ENCODE peak calls at places on chromosomes 13 and 19, in eight cellular contexts. One of them, this sample, is unnamed. For H3K36me3, the result is how much of the 10 kb centered on the place peaks cover.

GRCh38 chr19:29337029-29337428 is 124.1 kb upstream of the UQCRFS1 start:
- DNase-seq in CD4-positive, CD25-positive, alpha-beta regulatory T cell: no peak
- DNase-seq in astrocyte: no peak
- DNase-seq in PC-3: no peak
- DNase-seq in uterus: no peak
- DNase-seq in neural progenitor cell: no peak
- DNase-seq in cardiac muscle cell: no peak
- DNase-seq in DND-41: no peak
- DNase-seq in this sample: no peak

GRCh38 chr19:17737690-17738153 is 13.6 kb upstream of the FCHO1 start:
- DNase-seq in neural progenitor cell: no peak
- DNase-seq in cardiac muscle cell: no peak
- DNase-seq in CD4-positive, CD25-positive, alpha-beta regulatory T cell: no peak
- DNase-seq in PC-3: no peak
- DNase-seq in DND-41: no peak
- DNase-seq in astrocyte: no peak
- DNase-seq in uterus: no peak
- DNase-seq in this sample: no peak

GRCh38 chr19:20072936-20073335 is 4.9 kb upstream of the ZNF90 start:
- DNase-seq in CD4-positive, CD25-positive, alpha-beta regulatory T cell: no peak
- DNase-seq in DND-41: no peak
- DNase-seq in PC-3: no peak
- DNase-seq in cardiac muscle cell: no peak
- DNase-seq in astrocyte: no peak
- DNase-seq in uterus: no peak
- DNase-seq in neural progenitor cell: no peak
- DNase-seq in this sample: no peak

GRCh38 chr13:90365130-90365529 is 982.4 kb upstream of the MIR17HG start:
- DNase-seq in CD4-positive, CD25-positive, alpha-beta regulatory T cell: no peak
- DNase-seq in PC-3: no peak
- DNase-seq in DND-41: no peak
- DNase-seq in astrocyte: peak
- DNase-seq in uterus: no peak
- DNase-seq in cardiac muscle cell: no peak
- DNase-seq in neural progenitor cell: no peak
- DNase-seq in this sample: peak

GRCh38 chr13:45490068-45490467 is 25.3 kb downstream of the COG3 start:
- DNase-seq in CD4-positive, CD25-positive, alpha-beta regulatory T cell: peak
- DNase-seq in neural progenitor cell: no peak
- DNase-seq in cardiac muscle cell: peak
- DNase-seq in PC-3: peak
- DNase-seq in astrocyte: no peak
- DNase-seq in DND-41: no peak
- DNase-seq in uterus: no peak
- DNase-seq in this sample: no peak

GRCh38 chr19:40594251-40594650 is 6.9 kb upstream of the LTBP4 start:
- DNase-seq in DND-41: peak
- DNase-seq in cardiac muscle cell: no peak
- DNase-seq in PC-3: no peak
- DNase-seq in neural progenitor cell: peak
- DNase-seq in CD4-positive, CD25-positive, alpha-beta regulatory T cell: no peak
- DNase-seq in astrocyte: no peak
- DNase-seq in uterus: no peak
- DNase-seq in this sample: no peak

GRCh38 chr13:93951153-93951552 is 528.3 kb downstream of the DCT start:
- DNase-seq in cardiac muscle cell: no peak
- DNase-seq in uterus: no peak
- DNase-seq in DND-41: no peak
- DNase-seq in astrocyte: no peak
- DNase-seq in PC-3: peak
- DNase-seq in neural progenitor cell: no peak
- DNase-seq in CD4-positive, CD25-positive, alpha-beta regulatory T cell: no peak
- DNase-seq in this sample: no peak

GRCh38 chr19:17757125-17757524 is 5.8 kb downstream of the FCHO1 start:
- DNase-seq in PC-3: peak
- DNase-seq in DND-41: no peak
- DNase-seq in uterus: peak
- DNase-seq in neural progenitor cell: no peak
- DNase-seq in cardiac muscle cell: no peak
- DNase-seq in astrocyte: peak
- DNase-seq in CD4-positive, CD25-positive, alpha-beta regulatory T cell: no peak
- DNase-seq in this sample: peak

GRCh38 chr13:113410472-113411201 is 42.7 kb downstream of the ADPRHL1 start:
- DNase-seq in DND-41: no peak
- DNase-seq in astrocyte: peak
- DNase-seq in neural progenitor cell: no peak
- DNase-seq in PC-3: peak
- DNase-seq in cardiac muscle cell: no peak
- DNase-seq in CD4-positive, CD25-positive, alpha-beta regulatory T cell: no peak
- DNase-seq in uterus: no peak
- DNase-seq in this sample: no peak

GRCh38 chr13:92535222-92536006 is 691.2 kb upstream of the GPC6 start:
- DNase-seq in cardiac muscle cell: no peak
- DNase-seq in uterus: no peak
- DNase-seq in DND-41: no peak
- DNase-seq in astrocyte: no peak
- DNase-seq in neural progenitor cell: no peak
- DNase-seq in CD4-positive, CD25-positive, alpha-beta regulatory T cell: no peak
- DNase-seq in PC-3: no peak
- DNase-seq in this sample: no peak

GRCh38 chr19:13099073-13099999 is 3.3 kb downstream of the LYL1 start:
- DNase-seq in astrocyte: no peak
- DNase-seq in cardiac muscle cell: no peak
- DNase-seq in uterus: peak
- DNase-seq in PC-3: no peak
- DNase-seq in neural progenitor cell: peak
- DNase-seq in CD4-positive, CD25-positive, alpha-beta regulatory T cell: peak
- DNase-seq in DND-41: peak
- DNase-seq in this sample: peak

GRCh38 chr19:5975388-5975728 is 2.6 kb downstream of the RANBP3 start:
- DNase-seq in DND-41: no peak
- DNase-seq in uterus: no peak
- DNase-seq in cardiac muscle cell: no peak
- DNase-seq in neural progenitor cell: no peak
- DNase-seq in PC-3: no peak
- DNase-seq in CD4-positive, CD25-positive, alpha-beta regulatory T cell: no peak
- DNase-seq in astrocyte: no peak
- DNase-seq in this sample: no peak
- H3K4me3 ChIP-seq in DND-41: no peak
- H3K4me3 ChIP-seq in uterus: no peak
- H3K4me3 ChIP-seq in cardiac muscle cell: no peak
- H3K4me3 ChIP-seq in neural progenitor cell: no peak
- H3K4me3 ChIP-seq in PC-3: peak
- H3K4me3 ChIP-seq in CD4-positive, CD25-positive, alpha-beta regulatory T cell: peak
- H3K4me3 ChIP-seq in astrocyte: no peak
- H3K4me3 ChIP-seq in this sample: no peak

DNA sequence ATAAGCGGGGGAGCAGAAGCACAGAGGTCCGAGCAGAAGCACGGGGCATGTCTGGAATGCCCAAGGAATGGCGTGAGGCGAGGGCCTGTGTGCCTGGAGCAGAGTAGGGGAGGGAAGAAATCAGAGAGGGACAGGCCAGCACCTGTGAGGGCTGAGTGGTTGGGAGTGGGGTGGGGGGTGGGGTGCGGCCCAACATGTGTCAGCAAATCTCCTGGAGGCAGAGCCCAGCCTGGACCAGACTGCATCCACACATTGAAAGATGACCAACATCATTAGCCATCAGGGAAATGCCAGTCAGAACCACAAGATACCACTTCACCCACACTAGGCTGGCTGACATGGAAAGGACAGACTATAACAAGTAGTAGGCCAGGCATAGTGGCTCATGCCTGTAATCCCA is 11.2 kb downstream of the CLASRP start:
- DNase-seq in CD4-positive, CD25-positive, alpha-beta regulatory T cell: no peak
- DNase-seq in neural progenitor cell: no peak
- DNase-seq in uterus: no peak
- DNase-seq in DND-41: no peak
- DNase-seq in cardiac muscle cell: no peak
- DNase-seq in PC-3: no peak
- DNase-seq in astrocyte: no peak
- DNase-seq in this sample: no peak
- H3K36me3 ChIP-seq in CD4-positive, CD25-positive, alpha-beta regulatory T cell: half or more
- H3K36me3 ChIP-seq in neural progenitor cell: under half
- H3K36me3 ChIP-seq in uterus: under half
- H3K36me3 ChIP-seq in DND-41: half or more
- H3K36me3 ChIP-seq in cardiac muscle cell: under half
- H3K36me3 ChIP-seq in PC-3: under half
- H3K36me3 ChIP-seq in astrocyte: under half
- H3K36me3 ChIP-seq in this sample: under half

GRCh38 chr13:25171170-25171516 is 945 bp downstream of the AMER2 start:
- DNase-seq in DND-41: no peak
- DNase-seq in cardiac muscle cell: no peak
- DNase-seq in uterus: no peak
- DNase-seq in CD4-positive, CD25-positive, alpha-beta regulatory T cell: no peak
- DNase-seq in astrocyte: no peak
- DNase-seq in PC-3: no peak
- DNase-seq in neural progenitor cell: no peak
- DNase-seq in this sample: no peak

GRCh38 chr13:25170554-25171107 is 1.5 kb downstream of the AMER2 start:
- DNase-seq in CD4-positive, CD25-positive, alpha-beta regulatory T cell: no peak
- DNase-seq in neural progenitor cell: peak
- DNase-seq in uterus: no peak
- DNase-seq in astrocyte: no peak
- DNase-seq in cardiac muscle cell: peak
- DNase-seq in DND-41: no peak
- DNase-seq in PC-3: no peak
- DNase-seq in this sample: peak

GRCh38 chr13:25168800-25169199 is 3.3 kb downstream of the AMER2 start:
- DNase-seq in neural progenitor cell: no peak
- DNase-seq in astrocyte: no peak
- DNase-seq in cardiac muscle cell: no peak
- DNase-seq in CD4-positive, CD25-positive, alpha-beta regulatory T cell: no peak
- DNase-seq in PC-3: no peak
- DNase-seq in uterus: no peak
- DNase-seq in DND-41: no peak
- DNase-seq in this sample: no peak

GRCh38 chr13:25169356-25169755 is 2.7 kb downstream of the AMER2 start:
- DNase-seq in cardiac muscle cell: no peak
- DNase-seq in neural progenitor cell: no peak
- DNase-seq in DND-41: no peak
- DNase-seq in uterus: no peak
- DNase-seq in PC-3: no peak
- DNase-seq in CD4-positive, CD25-positive, alpha-beta regulatory T cell: no peak
- DNase-seq in astrocyte: no peak
- DNase-seq in this sample: no peak

DNA sequence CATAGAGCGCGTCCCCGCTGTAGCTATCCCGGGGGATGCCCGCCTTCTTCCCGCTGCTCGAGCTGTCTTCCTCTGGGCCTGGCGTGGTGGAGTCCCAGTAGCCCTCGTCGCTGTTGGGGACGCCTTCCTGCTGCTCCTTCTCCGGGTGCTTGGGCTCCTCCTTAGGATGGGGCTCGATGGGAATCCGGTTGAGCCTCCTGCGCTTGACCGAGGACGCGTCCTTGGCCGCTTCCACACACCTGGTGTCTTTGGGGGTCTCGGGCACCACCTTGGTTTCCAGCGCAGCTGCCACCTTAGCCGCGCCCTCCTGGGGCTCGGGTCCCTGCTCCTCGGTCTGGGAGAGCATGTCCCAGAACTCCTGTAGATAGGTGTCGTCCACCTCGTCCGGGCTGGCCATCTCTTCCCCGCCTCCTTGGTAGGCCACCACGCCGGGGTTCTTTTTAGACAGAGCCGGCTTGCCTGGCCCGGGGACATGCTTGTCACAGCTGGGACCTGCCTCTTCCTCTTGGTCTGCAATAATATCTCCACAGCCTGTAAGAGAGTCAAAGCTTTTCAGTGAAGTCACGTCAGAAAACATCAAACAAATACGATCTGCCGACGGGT is 2.0 kb downstream of the AMER2 start:
- DNase-seq in DND-41: no peak
- DNase-seq in neural progenitor cell: no peak
- DNase-seq in PC-3: no peak
- DNase-seq in CD4-positive, CD25-positive, alpha-beta regulatory T cell: no peak
- DNase-seq in cardiac muscle cell: no peak
- DNase-seq in uterus: no peak
- DNase-seq in astrocyte: no peak
- DNase-seq in this sample: no peak
- H3K4me3 ChIP-seq in DND-41: no peak
- H3K4me3 ChIP-seq in neural progenitor cell: peak
- H3K4me3 ChIP-seq in PC-3: no peak
- H3K4me3 ChIP-seq in CD4-positive, CD25-positive, alpha-beta regulatory T cell: no peak
- H3K4me3 ChIP-seq in cardiac muscle cell: no peak
- H3K4me3 ChIP-seq in uterus: no peak
- H3K4me3 ChIP-seq in astrocyte: no peak
- H3K4me3 ChIP-seq in this sample: peak

GRCh38 chr19:5254944-5255343 is 85.7 kb downstream of the PTPRS start:
- DNase-seq in cardiac muscle cell: no peak
- DNase-seq in neural progenitor cell: no peak
- DNase-seq in PC-3: no peak
- DNase-seq in uterus: no peak
- DNase-seq in astrocyte: no peak
- DNase-seq in CD4-positive, CD25-positive, alpha-beta regulatory T cell: no peak
- DNase-seq in DND-41: no peak
- DNase-seq in this sample: no peak

GRCh38 chr19:5253403-5254110 is 87.1 kb downstream of the PTPRS start:
- DNase-seq in cardiac muscle cell: no peak
- DNase-seq in PC-3: no peak
- DNase-seq in astrocyte: peak
- DNase-seq in CD4-positive, CD25-positive, alpha-beta regulatory T cell: no peak
- DNase-seq in DND-41: no peak
- DNase-seq in uterus: no peak
- DNase-seq in neural progenitor cell: no peak
- DNase-seq in this sample: no peak

GRCh38 chr19:5254543-5254942 is 86.1 kb downstream of the PTPRS start:
- DNase-seq in CD4-positive, CD25-positive, alpha-beta regulatory T cell: no peak
- DNase-seq in neural progenitor cell: no peak
- DNase-seq in cardiac muscle cell: no peak
- DNase-seq in DND-41: no peak
- DNase-seq in astrocyte: no peak
- DNase-seq in uterus: no peak
- DNase-seq in PC-3: no peak
- DNase-seq in this sample: no peak

GRCh38 chr19:5257155-5258045 is 83.2 kb downstream of the PTPRS start:
- DNase-seq in PC-3: no peak
- DNase-seq in cardiac muscle cell: no peak
- DNase-seq in uterus: no peak
- DNase-seq in CD4-positive, CD25-positive, alpha-beta regulatory T cell: no peak
- DNase-seq in astrocyte: no peak
- DNase-seq in DND-41: no peak
- DNase-seq in neural progenitor cell: no peak
- DNase-seq in this sample: no peak

DNA sequence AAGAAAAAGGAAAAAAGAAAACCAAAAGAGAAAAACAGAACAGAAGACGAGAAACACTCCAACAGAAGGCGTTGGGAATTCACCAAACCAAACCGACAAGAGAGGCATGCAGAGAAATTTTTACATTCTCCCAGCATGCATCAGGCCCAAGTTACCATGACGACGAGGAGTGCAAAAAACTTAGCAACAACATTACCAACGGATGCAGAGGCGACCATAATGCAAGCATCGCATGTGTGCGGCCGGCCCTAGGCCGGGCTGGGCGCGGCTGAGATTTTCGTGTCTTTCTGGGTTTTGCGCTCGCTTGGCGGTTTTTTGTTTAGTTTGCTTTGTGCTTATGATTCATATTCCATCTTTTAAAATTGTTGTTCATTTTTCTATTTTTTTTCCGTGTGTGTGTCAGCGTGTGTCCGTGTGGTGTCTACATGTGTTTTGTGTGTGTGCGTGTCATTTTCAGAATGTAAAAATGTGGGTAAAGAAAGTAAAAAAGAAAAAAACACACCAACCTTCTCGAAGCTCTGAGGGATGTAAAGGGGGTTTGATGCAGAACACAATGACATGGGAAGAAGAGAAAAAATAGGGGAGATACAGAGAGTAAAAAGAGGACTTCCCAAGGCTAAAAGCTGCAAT is 84.9 kb downstream of the PTPRS start:
- DNase-seq in DND-41: no peak
- DNase-seq in astrocyte: no peak
- DNase-seq in neural progenitor cell: no peak
- DNase-seq in uterus: no peak
- DNase-seq in CD4-positive, CD25-positive, alpha-beta regulatory T cell: no peak
- DNase-seq in cardiac muscle cell: no peak
- DNase-seq in PC-3: no peak
- DNase-seq in this sample: no peak
- H3K36me3 ChIP-seq in DND-41: under half
- H3K36me3 ChIP-seq in astrocyte: under half
- H3K36me3 ChIP-seq in neural progenitor cell: under half
- H3K36me3 ChIP-seq in uterus: under half
- H3K36me3 ChIP-seq in CD4-positive, CD25-positive, alpha-beta regulatory T cell: under half
- H3K36me3 ChIP-seq in cardiac muscle cell: under half
- H3K36me3 ChIP-seq in PC-3: under half
- H3K36me3 ChIP-seq in this sample: under half

This sample was measured in hepatocyte.